ENCODE peak calls at places on chromosomes 13 and 19, in nine cellular contexts. S, W, C, E, H, L, Q, T and V are unnamed samples.

GRCh38 chr13:110874508-110874960 is 40.3 kb downstream of the ANKRD10 start:
- DNase-seq in C (peak; percentile 85), L (no peak), E (no peak), Q (peak; percentile 59), H (peak; percentile 70), S (peak; percentile 91), T (peak; percentile 62), W (peak; percentile 88), V (peak; percentile 93)

GRCh38 chr19:43598445-43599240 is 2.2 kb downstream of the ZNF576 start:
- DNase-seq in E (no peak), Q (no peak), T (no peak), H (no peak), S (no peak), W (no peak), C (no peak), L (no peak), V (no peak)

GRCh38 chr19:45200614-45201013 is 22.0 kb downstream of the BLOC1S3 start:
- DNase-seq in L (no peak), E (no peak), C (peak; percentile 33), Q (peak; percentile 50), W (no peak), S (no peak), H (peak; percentile 43), T (peak; percentile 30), V (no peak)

GRCh38 chr13:89695343-89696257 is 1651.9 kb upstream of the MIR17HG start:
- DNase-seq in H (peak; percentile 71), S (no peak), L (no peak), W (no peak), T (peak; percentile 27), C (peak; percentile 39), E (no peak), Q (no peak), V (no peak)

GRCh38 chr19:41700381-41701195 is 7.8 kb upstream of the CEACAM5 start:
- DNase-seq in H (no peak), S (no peak), E (no peak), T (no peak), W (peak; percentile 33), L (no peak), Q (no peak), C (peak; percentile 16), V (no peak)

GRCh38 chr13:51020600-51020999 is 90.5 kb downstream of the C13orf42 start:
- DNase-seq in E (no peak), L (no peak), S (no peak), W (no peak), C (no peak), Q (no peak), H (no peak), T (no peak), V (no peak)

GRCh38 chr13:44257806-44258205 is 115.8 kb upstream of the SERP2 start:
- DNase-seq in H (no peak), S (no peak), W (no peak), Q (no peak), E (no peak), C (no peak), T (peak; percentile 58), L (no peak), V (no peak)

GRCh38 chr19:16263115-16263839 is 61.3 kb upstream of the KLF2 start:
- DNase-seq in L (no peak), Q (no peak), H (no peak), E (no peak), C (no peak), T (no peak), W (no peak), S (no peak), V (no peak)

GRCh38 chr19:11230621-11231386 is 8.6 kb upstream of the ANGPTL8 start:
- DNase-seq in S (no peak), L (no peak), E (no peak), T (no peak), H (no peak), Q (no peak), W (no peak), C (no peak), V (no peak)

GRCh38 chr19:13152854-13153626 is 2.8 kb downstream of the IER2 start:
- DNase-seq in Q (peak; percentile 98), E (peak; percentile 96), H (peak; percentile 97), L (peak; percentile 67), S (peak; percentile 98), T (peak; percentile 89), W (peak; percentile 98), C (peak; percentile 97), V (peak; percentile 99)

GRCh38 chr19:1019616-1019961 is 1.3 kb downstream of the TMEM259 start:
- DNase-seq in S (no peak), L (no peak), C (no peak), Q (no peak), T (no peak), H (no peak), W (no peak), E (no peak), V (no peak)

GRCh38 chr19:12629215-12629614 is 18.5 kb downstream of the ZNF791 start:
- DNase-seq in S (no peak), H (no peak), T (no peak), W (no peak), C (no peak), E (no peak), Q (no peak), L (no peak), V (no peak)

GRCh38 chr19:932647-933552 is 7.1 kb downstream of the ARID3A start:
- DNase-seq in E (peak; percentile 47), T (peak; percentile 93), C (peak; percentile 71), L (no peak), S (peak; percentile 81), H (peak; percentile 98), W (no peak), Q (no peak), V (no peak)

GRCh38 chr19:41904118-41904870 is 21.3 kb downstream of the ARHGEF1 start:
- DNase-seq in W (no peak), T (no peak), Q (no peak), H (no peak), C (peak; percentile 90), E (no peak), L (peak; percentile 39), S (no peak), V (no peak)

GRCh38 chr19:40397568-40397906 is 7.6 kb upstream of the HIPK4 start:
- DNase-seq in E (no peak), S (no peak), L (no peak), H (no peak), C (no peak), Q (no peak), W (no peak), T (no peak), V (no peak)

GRCh38 chr19:14961956-14962685 is 17.5 kb downstream of the SLC1A6 start:
- DNase-seq in W (no peak), Q (no peak), C (no peak), H (no peak), L (no peak), S (no peak), E (no peak), T (no peak), V (no peak)

GRCh38 chr19:58001895-58002369 is 688 bp downstream of the ZNF606 start:
- DNase-seq in L (no peak), T (peak; percentile 38), W (no peak), S (no peak), Q (no peak), E (no peak), H (peak; percentile 9), C (no peak), V (no peak)

GRCh38 chr19:6769006-6769637 is 1.9 kb upstream of the SH2D3A start:
- DNase-seq in E (no peak), C (no peak), L (no peak), W (no peak), Q (no peak), H (peak; percentile 51), T (no peak), S (no peak), V (no peak)
- H3K27ac ChIP-seq in E (no peak overlapping the region), C (no peak overlapping the region), L (no peak overlapping the region), W (no peak overlapping the region), Q (no peak overlapping the region), H (no peak overlapping the region), T (no peak overlapping the region), S (no peak overlapping the region), V (no peak overlapping the region)

GRCh38 chr19:51470966-51471365 is 7.4 kb upstream of the CEACAM18 start:
- DNase-seq in T (no peak), C (no peak), Q (no peak), S (no peak), E (no peak), H (peak; percentile 38), L (no peak), W (no peak), V (no peak)
- H3K27ac ChIP-seq in T (no peak overlapping the region), C (no peak overlapping the region), Q (no peak overlapping the region), S (no peak overlapping the region), E (no peak overlapping the region), H (no peak overlapping the region), L (no peak overlapping the region), W (no peak overlapping the region), V (no peak overlapping the region)

GRCh38 chr13:113373811-113374485 is 10.0 kb upstream of the GRTP1 start:
- DNase-seq in H (no peak), C (no peak), T (no peak), E (no peak), W (peak; percentile 56), L (no peak), S (no peak), Q (peak; percentile 14), V (no peak)
- H3K27ac ChIP-seq in H (no peak overlapping the region), C (no peak overlapping the region), T (no peak overlapping the region), E (no peak overlapping the region), W (no peak overlapping the region), L (no peak overlapping the region), S (no peak overlapping the region), Q (no peak overlapping the region), V (no peak overlapping the region)

GRCh38 chr13:26017932-26018690 is 33.7 kb downstream of the SHISA2 start:
- DNase-seq in H (peak; percentile 1), C (no peak), W (no peak), S (no peak), T (peak; percentile 48), L (no peak), Q (no peak), E (no peak), V (no peak)

GRCh38 chr13:26015276-26015934 is 36.4 kb downstream of the SHISA2 start:
- DNase-seq in T (no peak), H (no peak), E (no peak), W (no peak), C (no peak), Q (no peak), L (no peak), S (no peak), V (no peak)

GRCh38 chr13:26019241-26019640 is 32.6 kb downstream of the SHISA2 start:
- DNase-seq in L (no peak), Q (no peak), C (no peak), T (no peak), W (no peak), S (no peak), H (no peak), E (no peak), V (no peak)

GRCh38 chr13:26019881-26020535 is 31.8 kb downstream of the SHISA2 start:
- DNase-seq in T (peak; percentile 89), C (no peak), H (peak; percentile 79), W (no peak), S (no peak), L (peak; percentile 29), Q (no peak), E (no peak), V (no peak)

GRCh38 chr13:26017196-26017921 is 34.5 kb downstream of the SHISA2 start:
- DNase-seq in L (no peak), T (peak; percentile 60), S (no peak), C (peak; percentile 70), H (no peak), W (no peak), E (no peak), Q (no peak), V (no peak)
- H3K27ac ChIP-seq in L (no peak overlapping the region), T (no peak overlapping the region), S (no peak overlapping the region), C (peak overlapping the region; percentile 54), H (no peak overlapping the region), W (no peak overlapping the region), E (no peak overlapping the region), Q (peak overlapping the region; percentile 74), V (no peak overlapping the region)